ENCODE peak calls at places on chromosomes 2 and 18, in seven cellular contexts. E is CD4-positive, alpha-beta T cell; X is mesendoderm; T is breast epithelium; H is upper lobe of right lung; Z is HL-60; R is RWPE1. Q is an unnamed sample.

GRCh38 chr2:234910186-234910679 is 41.6 kb upstream of the SH3BP4 start:
- DNase-seq in X (no peak), E (no peak), H (no peak), T (no peak), Z (no peak), R (no peak), Q (no peak)

GRCh38 chr2:5394223-5394622 is 298.0 kb upstream of the SOX11 start:
- DNase-seq in R (no peak), E (no peak), T (no peak), H (no peak), Z (no peak), X (no peak), Q (no peak)

GRCh38 chr18:50631831-50632285 is 72.0 kb downstream of the MAPK4 start:
- DNase-seq in E (no peak), Z (no peak), T (no peak), H (no peak), R (no peak), X (peak), Q (no peak)

GRCh38 chr18:32093106-32093511 is 1.4 kb downstream of the RNF138 start:
- DNase-seq in H (peak), E (peak), X (peak), R (peak), T (peak), Z (no peak), Q (peak)

GRCh38 chr18:8724452-8724851 is 19.1 kb downstream of the MTCL1 start:
- DNase-seq in X (no peak), Z (no peak), H (no peak), T (no peak), R (peak), E (no peak), Q (no peak)

GRCh38 chr2:68357608-68358337 is 7.3 kb upstream of the PLEK start:
- DNase-seq in T (no peak), X (peak), E (no peak), R (peak), Z (no peak), H (no peak), Q (peak)

GRCh38 chr2:219496781-219497494 is 1.8 kb upstream of the GMPPA start:
- DNase-seq in X (no peak), H (no peak), T (no peak), E (no peak), Z (no peak), R (no peak), Q (no peak)

GRCh38 chr2:195537811-195538210 is 119.2 kb upstream of the SLC39A10 start:
- DNase-seq in X (no peak), R (no peak), Z (no peak), H (no peak), T (no peak), E (no peak), Q (no peak)

GRCh38 chr18:54043484-54044256 is 180.8 kb downstream of the MBD2 start:
- DNase-seq in R (no peak), T (no peak), H (no peak), E (no peak), Z (no peak), X (no peak), Q (no peak)

GRCh38 chr2:196453613-196454047 is 185.9 kb upstream of the CCDC150 start:
- DNase-seq in H (no peak), R (peak), Z (no peak), T (no peak), E (peak), X (peak), Q (peak)

GRCh38 chr2:95267458-95268207 is 6.6 kb upstream of the PROM2 start:
- DNase-seq in Z (no peak), R (no peak), T (no peak), H (peak), X (no peak), E (no peak), Q (no peak)

GRCh38 chr18:79424008-79424565 is 28.4 kb downstream of the NFATC1 start:
- DNase-seq in X (no peak), R (no peak), T (no peak), E (no peak), Z (no peak), H (no peak), Q (peak)

GRCh38 chr18:73136134-73136533 is 268.3 kb upstream of the NETO1 start:
- DNase-seq in R (peak), Z (no peak), E (no peak), X (peak), H (no peak), T (no peak), Q (no peak)

GRCh38 chr18:57780318-57781127 is 22.6 kb downstream of the ATP8B1 start:
- DNase-seq in T (no peak), R (peak), Z (no peak), X (peak), E (no peak), H (no peak), Q (peak)

DNA sequence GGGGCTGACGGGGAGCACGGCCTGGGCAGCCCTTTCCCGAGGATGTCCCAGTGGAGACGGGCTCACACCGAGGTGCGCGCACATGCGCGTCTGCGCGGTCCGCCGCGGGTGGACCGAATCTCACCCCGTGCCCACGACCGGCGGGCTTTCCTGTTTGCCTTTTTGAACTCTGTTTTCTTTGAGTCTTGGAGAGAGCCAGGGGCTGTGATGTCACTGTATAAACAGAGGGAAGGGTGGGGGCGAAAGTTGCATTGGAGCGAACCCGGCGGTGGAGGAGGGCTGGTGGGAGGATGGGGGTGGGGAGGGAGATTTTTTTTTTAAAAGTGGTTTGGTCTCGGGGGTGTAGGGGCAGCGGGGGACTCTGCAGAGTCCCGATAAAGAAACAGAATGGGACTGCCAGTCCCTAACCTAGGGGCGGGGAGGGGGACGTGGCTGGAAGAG is 141.2 kb upstream of the CTAGE1 start:
- DNase-seq in H (peak), Z (no peak), R (peak), X (peak), T (no peak), E (no peak), Q (peak)
- H3K27ac ChIP-seq in H (peak), Z (no peak), R (peak), X (no peak), T (peak), E (no peak), Q (peak)

GRCh38 chr2:189128961-189129360 is 50.6 kb downstream of the COL5A2 start:
- DNase-seq in R (no peak), X (no peak), E (no peak), Z (no peak), H (no peak), T (no peak), Q (no peak)
- H3K27ac ChIP-seq in R (no peak), X (no peak), E (no peak), Z (no peak), H (no peak), T (peak), Q (no peak)

GRCh38 chr2:40680547-40680946 is 228.7 kb upstream of the SLC8A1 start:
- DNase-seq in R (no peak), T (no peak), X (no peak), E (no peak), Z (no peak), H (no peak), Q (no peak)
- H3K27ac ChIP-seq in R (no peak), T (no peak), X (no peak), E (no peak), Z (no peak), H (no peak), Q (no peak)

GRCh38 chr2:84870306-84870705 is 10.6 kb downstream of the TRABD2A start:
- DNase-seq in T (no peak), Z (no peak), X (peak), H (no peak), R (no peak), E (no peak), Q (no peak)
- H3K27ac ChIP-seq in T (no peak), Z (no peak), X (no peak), H (no peak), R (no peak), E (no peak), Q (no peak)